ENCODE peak calls at places on chromosomes 3 and 15, in seven cellular contexts. K, Q, I, U, F, S and C are unnamed samples.

GRCh38 chr3:133568294-133569014 is 5.0 kb upstream of the CDV3 start:
- DNase-seq in K (no peak), Q (no peak), I (peak), U (no peak), F (no peak), S (peak), C (peak)

GRCh38 chr15:75902129-75902557 is 1.5 kb upstream of the FBXO22 start:
- DNase-seq in K (no peak), Q (no peak), I (no peak), U (no peak), F (peak), S (no peak), C (no peak)

GRCh38 chr15:97984157-97984556 is 23.7 kb downstream of the ARRDC4 start:
- DNase-seq in K (no peak), Q (no peak), I (no peak), U (no peak), F (no peak), S (no peak), C (no peak)

GRCh38 chr3:28286595-28286994 is 45.2 kb downstream of the CMC1 start:
- DNase-seq in K (no peak), Q (no peak), I (peak), U (no peak), F (no peak), S (peak), C (no peak)

GRCh38 chr15:68584704-68585573 is 6.1 kb downstream of the CORO2B start:
- DNase-seq in K (no peak), Q (no peak), I (no peak), U (no peak), F (no peak), S (no peak), C (no peak)

GRCh38 chr3:145448436-145448835 is 712.5 kb downstream of the PLOD2 start:
- DNase-seq in K (no peak), Q (no peak), I (no peak), U (no peak), F (no peak), S (peak), C (no peak)

GRCh38 chr15:63489352-63489751 is 15.0 kb upstream of the USP3 start:
- DNase-seq in K (no peak), Q (no peak), I (no peak), U (no peak), F (no peak), S (no peak), C (no peak)

GRCh38 chr15:81000144-81000625 is 538 bp upstream of the TLNRD1 start:
- DNase-seq in K (no peak), Q (no peak), I (no peak), U (no peak), F (no peak), S (no peak), C (no peak)

GRCh38 chr3:156635034-156635433 is 39.4 kb upstream of the TIPARP start:
- DNase-seq in K (no peak), Q (no peak), I (no peak), U (no peak), F (no peak), S (no peak), C (no peak)

GRCh38 chr15:76756371-76756770 is 148.8 kb downstream of the SCAPER start:
- DNase-seq in K (no peak), Q (no peak), I (peak), U (no peak), F (no peak), S (no peak), C (no peak)

GRCh38 chr3:66326340-66326739 is 105.5 kb downstream of the SLC25A26 start:
- DNase-seq in K (no peak), Q (no peak), I (no peak), U (no peak), F (peak), S (no peak), C (no peak)

GRCh38 chr3:175598740-175599139 is 739.6 kb downstream of the NAALADL2 start:
- DNase-seq in K (no peak), Q (no peak), I (no peak), U (no peak), F (no peak), S (no peak), C (no peak)

GRCh38 chr3:16079519-16079918 is 95.0 kb upstream of the GALNT15 start:
- DNase-seq in K (no peak), Q (no peak), I (peak), U (no peak), F (no peak), S (no peak), C (no peak)

GRCh38 chr15:91541286-91541685 is 312.2 kb upstream of the SLCO3A1 start:
- DNase-seq in K (no peak), Q (no peak), I (peak), U (no peak), F (no peak), S (no peak), C (no peak)

GRCh38 chr3:52167240-52167639 is 13.0 kb upstream of the POC1A start:
- DNase-seq in K (no peak), Q (no peak), I (no peak), U (no peak), F (no peak), S (no peak), C (no peak)

GRCh38 chr3:105866656-105867653 is 1.9 kb downstream of the CBLB start:
- DNase-seq in K (no peak), Q (no peak), I (peak), U (no peak), F (no peak), S (no peak), C (no peak)

GRCh38 chr3:103393395-103394186 is 958.8 kb downstream of the ZPLD1 start:
- DNase-seq in K (no peak), Q (no peak), I (peak), U (no peak), F (no peak), S (no peak), C (no peak)

GRCh38 chr3:133136114-133137041 is 98.2 kb downstream of the TMEM108 start:
- DNase-seq in K (no peak), Q (no peak), I (no peak), U (no peak), F (no peak), S (no peak), C (no peak)

GRCh38 chr3:37995652-37996641 is 5.4 kb downstream of the VILL start:
- DNase-seq in K (no peak), Q (no peak), I (no peak), U (peak), F (peak), S (no peak), C (no peak)

GRCh38 chr15:80275946-80276345 is 23.9 kb upstream of the CTXND1 start:
- DNase-seq in K (no peak), Q (no peak), I (peak), U (no peak), F (no peak), S (no peak), C (peak)

GRCh38 chr3:34132069-34132677 is 333.7 kb downstream of the PDCD6IP start:
- DNase-seq in K (no peak), Q (no peak), I (no peak), U (no peak), F (no peak), S (no peak), C (no peak)

GRCh38 chr3:171309906-171310359 is 150.3 kb downstream of the TNIK start:
- DNase-seq in K (no peak), Q (no peak), I (peak), U (no peak), F (no peak), S (no peak), C (no peak)

GRCh38 chr3:183506674-183507290 is 48.7 kb downstream of the KLHL6 start:
- DNase-seq in K (no peak), Q (no peak), I (no peak), U (peak), F (no peak), S (no peak), C (no peak)

GRCh38 chr3:137767146-137768020 is 3.3 kb downstream of the SOX14 start:
- DNase-seq in K (no peak), Q (no peak), I (no peak), U (no peak), F (no peak), S (no peak), C (no peak)

GRCh38 chr3:138042043-138042442 is 32.1 kb downstream of the CLDN18 start:
- DNase-seq in K (no peak), Q (no peak), I (peak), U (no peak), F (no peak), S (no peak), C (no peak)

GRCh38 chr3:136266468-136266867 is 16.3 kb downstream of the PCCB start:
- DNase-seq in K (no peak), Q (no peak), I (peak), U (no peak), F (no peak), S (no peak), C (peak)

GRCh38 chr15:68411276-68411675 is 20.7 kb downstream of the ITGA11 start:
- DNase-seq in K (no peak), Q (peak), I (no peak), U (no peak), F (no peak), S (no peak), C (no peak)

GRCh38 chr3:136840252-136840651 is 21.3 kb downstream of the SLC35G2 start:
- DNase-seq in K (no peak), Q (no peak), I (no peak), U (no peak), F (no peak), S (no peak), C (peak)

GRCh38 chr3:59570816-59571215 is 521.0 kb upstream of the CFAP20DC start:
- DNase-seq in K (no peak), Q (no peak), I (no peak), U (no peak), F (no peak), S (no peak), C (no peak)

GRCh38 chr15:40420071-40420713 is 14.6 kb downstream of the IVD start:
- DNase-seq in K (no peak), Q (no peak), I (no peak), U (peak), F (peak), S (no peak), C (no peak)

GRCh38 chr15:40418126-40418525 is 12.5 kb downstream of the IVD start:
- DNase-seq in K (no peak), Q (no peak), I (no peak), U (no peak), F (no peak), S (no peak), C (no peak)

GRCh38 chr15:40420793-40421192 is 15.2 kb downstream of the IVD start:
- DNase-seq in K (no peak), Q (peak), I (no peak), U (peak), F (peak), S (peak), C (no peak)

GRCh38 chr15:40424483-40425115 is 16.2 kb upstream of the BAHD1 start:
- DNase-seq in K (no peak), Q (no peak), I (no peak), U (no peak), F (no peak), S (no peak), C (no peak)

GRCh38 chr15:40421246-40422157 is 15.9 kb downstream of the IVD start:
- DNase-seq in K (no peak), Q (no peak), I (peak), U (peak), F (peak), S (peak), C (no peak)
- TF ChIP-seq POLR2A in K (no peak), Q (no peak), I (no peak), U (no peak), F (no peak), S (no peak), C (no peak)

GRCh38 chr3:47586746-47587145 is 8.1 kb upstream of the CSPG5 start:
- DNase-seq in K (no peak), Q (no peak), I (no peak), U (no peak), F (no peak), S (no peak), C (no peak)

GRCh38 chr3:47581422-47581821 is 2.8 kb upstream of the CSPG5 start:
- DNase-seq in K (no peak), Q (no peak), I (no peak), U (no peak), F (no peak), S (no peak), C (no peak)

GRCh38 chr3:47581835-47582234 is 3.2 kb upstream of the CSPG5 start:
- DNase-seq in K (no peak), Q (no peak), I (no peak), U (no peak), F (no peak), S (no peak), C (no peak)

GRCh38 chr3:47579875-47580274 is 1.2 kb upstream of the CSPG5 start:
- DNase-seq in K (no peak), Q (no peak), I (no peak), U (no peak), F (no peak), S (no peak), C (no peak)

DNA sequence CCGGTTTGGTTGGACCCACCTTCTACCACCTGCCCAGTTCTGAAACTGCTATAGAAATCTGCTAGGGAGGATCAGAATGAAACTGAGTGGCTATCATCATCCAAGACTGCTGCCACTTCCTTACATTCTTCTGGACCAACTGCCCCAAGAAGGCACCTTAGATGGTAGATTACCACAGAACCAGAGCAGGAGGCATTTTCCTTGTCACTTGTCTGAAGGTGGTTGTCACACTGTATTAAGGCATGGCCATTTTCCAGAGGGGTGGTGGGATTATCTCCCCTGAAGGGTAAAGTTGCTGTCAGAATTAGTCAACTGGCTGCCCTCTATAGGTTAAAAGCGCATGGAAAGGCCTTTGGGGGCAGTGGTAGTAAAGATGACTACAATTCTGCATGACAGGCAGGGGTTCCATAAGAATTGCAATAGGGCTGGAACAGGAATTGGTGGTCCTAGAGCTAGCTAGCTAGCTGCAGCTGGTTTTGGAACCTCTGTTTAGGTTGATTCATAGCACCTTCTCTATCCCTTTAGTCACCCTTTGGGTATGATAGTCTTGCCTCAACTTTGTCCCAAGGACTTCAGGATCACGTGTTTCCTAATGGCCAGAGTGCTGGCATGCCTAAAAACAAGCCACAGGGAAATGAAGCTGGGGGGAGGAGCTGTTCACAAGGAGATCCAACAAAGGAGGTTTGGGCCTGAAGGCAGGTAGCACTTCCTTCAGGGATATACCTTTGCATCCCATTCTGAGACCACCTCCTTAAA is 4.8 kb upstream of the CSPG5 start:
- DNase-seq in K (no peak), Q (no peak), I (peak), U (no peak), F (no peak), S (no peak), C (no peak)
- TF ChIP-seq POLR2A in K (no peak), Q (no peak), I (no peak), U (no peak), F (no peak), S (no peak), C (no peak)

GRCh38 chr3:186788482-186789370 is 5.3 kb downstream of the EIF4A2 start:
- DNase-seq in K (no peak), Q (no peak), I (no peak), U (no peak), F (no peak), S (no peak), C (no peak)

GRCh38 chr3:186787642-186788481 is 4.5 kb downstream of the EIF4A2 start:
- DNase-seq in K (no peak), Q (no peak), I (no peak), U (no peak), F (no peak), S (no peak), C (no peak)

GRCh38 chr3:186784820-186785516 is 1.6 kb downstream of the EIF4A2 start:
- DNase-seq in K (no peak), Q (no peak), I (no peak), U (no peak), F (no peak), S (no peak), C (no peak)

GRCh38 chr3:186785517-186786018 is 2.2 kb downstream of the EIF4A2 start:
- DNase-seq in K (no peak), Q (no peak), I (no peak), U (no peak), F (no peak), S (no peak), C (no peak)

GRCh38 chr3:186786810-186787375 is 3.5 kb downstream of the EIF4A2 start:
- DNase-seq in K (no peak), Q (no peak), I (no peak), U (no peak), F (no peak), S (no peak), C (no peak)
- TF ChIP-seq POLR2A in K (no peak), Q (no peak), I (no peak), U (no peak), F (no peak), S (no peak), C (no peak)

GRCh38 chr15:74793135-74794028 is 11.5 kb downstream of the CSK start:
- DNase-seq in K (no peak), Q (no peak), I (no peak), U (no peak), F (no peak), S (no peak), C (peak)

GRCh38 chr15:74794248-74794969 is 12.5 kb downstream of the CSK start:
- DNase-seq in K (no peak), Q (no peak), I (no peak), U (no peak), F (no peak), S (no peak), C (no peak)

GRCh38 chr15:74795961-74796625 is 14.2 kb downstream of the CSK start:
- DNase-seq in K (no peak), Q (no peak), I (no peak), U (no peak), F (no peak), S (no peak), C (no peak)

GRCh38 chr15:74792227-74793016 is 10.5 kb downstream of the CSK start:
- DNase-seq in K (no peak), Q (no peak), I (no peak), U (no peak), F (no peak), S (no peak), C (no peak)

DNA sequence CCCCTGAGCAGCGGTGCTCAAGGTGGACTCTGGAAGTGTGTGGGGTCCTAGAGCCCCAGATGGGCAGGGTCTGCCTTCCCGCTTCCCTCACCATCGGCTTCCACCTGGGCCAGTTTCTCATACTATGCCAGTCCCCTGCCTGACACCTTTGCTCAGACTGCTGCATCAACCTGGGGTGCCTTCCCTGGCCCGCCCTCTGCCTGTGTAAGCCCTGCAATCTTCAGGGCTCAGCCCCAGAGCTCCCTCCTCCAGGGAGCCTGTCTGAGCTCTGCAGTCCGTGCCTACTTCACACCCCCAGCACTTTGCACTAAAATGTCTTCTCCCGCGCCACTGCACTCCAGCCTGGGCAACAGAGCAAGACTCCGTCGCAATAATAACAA is 13.1 kb downstream of the CSK start:
- DNase-seq in K (no peak), Q (no peak), I (no peak), U (no peak), F (no peak), S (no peak), C (no peak)
- TF ChIP-seq POLR2A in K (no peak), Q (no peak), I (no peak), U (no peak), F (no peak), S (no peak), C (no peak)

DNA sequence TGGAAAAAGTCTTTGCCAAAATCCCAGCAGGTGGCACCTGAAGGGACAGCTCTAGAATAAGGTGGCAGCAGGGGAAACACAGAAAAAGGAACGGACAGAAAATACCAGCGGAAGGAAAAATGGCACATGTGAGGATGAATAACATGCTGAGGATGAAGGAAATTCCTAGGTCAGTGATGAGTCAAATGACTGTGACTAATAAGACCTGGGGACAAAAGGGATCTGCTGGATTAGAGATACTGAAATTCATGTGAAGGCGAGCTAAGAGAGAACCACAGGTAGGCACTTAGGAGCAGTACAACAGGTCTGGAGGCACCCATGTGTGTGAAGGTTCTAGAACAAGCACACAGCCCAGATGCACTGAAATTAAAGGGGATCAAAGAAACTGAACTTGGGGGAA is 482.5 kb downstream of the FOXP1 start:
- DNase-seq in K (no peak), Q (no peak), I (peak), U (no peak), F (no peak), S (no peak), C (no peak)
- TF ChIP-seq POLR2A in K (no peak), Q (no peak), I (peak), U (no peak), F (no peak), S (no peak), C (no peak)

GRCh38 chr15:45162771-45163507 is 24.8 kb downstream of the SHF start:
- DNase-seq in K (no peak), Q (peak), I (peak), U (peak), F (peak), S (peak), C (peak)
- TF ChIP-seq POLR2A in K (no peak), Q (no peak), I (peak), U (no peak), F (no peak), S (no peak), C (no peak)

GRCh38 chr3:111690242-111690641 is 95.1 kb upstream of the ZBED2 start:
- DNase-seq in K (no peak), Q (no peak), I (peak), U (no peak), F (no peak), S (no peak), C (no peak)
- TF ChIP-seq POLR2A in K (no peak), Q (no peak), I (no peak), U (no peak), F (no peak), S (no peak), C (no peak)